ENCODE peak calls at places on chromosomes 3 and 15, in nine cellular contexts. One of them, this sample, is unnamed.

GRCh38 chr3:126959921-126960603 is 22.9 kb upstream of the PLXNA1 start:
- DNase-seq in heart left ventricle: peak; percentile 26
- DNase-seq in ascending aorta: no peak
- DNase-seq in cardiac muscle cell: peak; percentile 43
- DNase-seq in thyroid gland: no peak
- DNase-seq in stomach: no peak
- DNase-seq in PC-3: peak; percentile 83
- DNase-seq in lung: no peak
- DNase-seq in adrenal gland: no peak
- DNase-seq in this sample: no peak

GRCh38 chr3:177713921-177714900 is 516.9 kb upstream of the TBL1XR1 start:
- DNase-seq in heart left ventricle: no peak
- DNase-seq in ascending aorta: no peak
- DNase-seq in cardiac muscle cell: no peak
- DNase-seq in thyroid gland: no peak
- DNase-seq in stomach: no peak
- DNase-seq in PC-3: no peak
- DNase-seq in lung: no peak
- DNase-seq in adrenal gland: no peak
- DNase-seq in this sample: no peak

GRCh38 chr15:101124731-101125558 is 126.9 kb downstream of the CHSY1 start:
- DNase-seq in heart left ventricle: no peak
- DNase-seq in ascending aorta: no peak
- DNase-seq in cardiac muscle cell: peak; percentile 87
- DNase-seq in thyroid gland: no peak
- DNase-seq in stomach: no peak
- DNase-seq in PC-3: peak; percentile 80
- DNase-seq in lung: no peak
- DNase-seq in adrenal gland: no peak
- DNase-seq in this sample: no peak

GRCh38 chr15:44971036-44971435 is 14.5 kb downstream of the TERB2 start:
- DNase-seq in heart left ventricle: no peak
- DNase-seq in ascending aorta: no peak
- DNase-seq in cardiac muscle cell: no peak
- DNase-seq in thyroid gland: no peak
- DNase-seq in stomach: no peak
- DNase-seq in PC-3: no peak
- DNase-seq in lung: no peak
- DNase-seq in adrenal gland: no peak
- DNase-seq in this sample: no peak

GRCh38 chr3:177579419-177579818 is 382.1 kb upstream of the TBL1XR1 start:
- DNase-seq in heart left ventricle: no peak
- DNase-seq in ascending aorta: no peak
- DNase-seq in cardiac muscle cell: no peak
- DNase-seq in thyroid gland: no peak
- DNase-seq in stomach: no peak
- DNase-seq in PC-3: no peak
- DNase-seq in lung: no peak
- DNase-seq in adrenal gland: no peak
- DNase-seq in this sample: no peak

GRCh38 chr15:38618242-38618925 is 53.8 kb upstream of the RASGRP1 start:
- DNase-seq in heart left ventricle: no peak
- DNase-seq in ascending aorta: no peak
- DNase-seq in cardiac muscle cell: no peak
- DNase-seq in thyroid gland: no peak
- DNase-seq in stomach: no peak
- DNase-seq in PC-3: no peak
- DNase-seq in lung: no peak
- DNase-seq in adrenal gland: no peak
- DNase-seq in this sample: no peak

GRCh38 chr15:100284191-100284590 is 57.6 kb downstream of the ADAMTS17 start:
- DNase-seq in heart left ventricle: no peak
- DNase-seq in ascending aorta: no peak
- DNase-seq in cardiac muscle cell: no peak
- DNase-seq in thyroid gland: no peak
- DNase-seq in stomach: no peak
- DNase-seq in PC-3: peak; percentile 92
- DNase-seq in lung: peak; percentile 26
- DNase-seq in adrenal gland: no peak
- DNase-seq in this sample: no peak

GRCh38 chr15:28006116-28006911 is 92.8 kb downstream of the OCA2 start:
- DNase-seq in heart left ventricle: no peak
- DNase-seq in ascending aorta: no peak
- DNase-seq in cardiac muscle cell: no peak
- DNase-seq in thyroid gland: no peak
- DNase-seq in stomach: no peak
- DNase-seq in PC-3: no peak
- DNase-seq in lung: no peak
- DNase-seq in adrenal gland: no peak
- DNase-seq in this sample: no peak

GRCh38 chr3:114847564-114847963 is 299.5 kb downstream of the ZBTB20 start:
- DNase-seq in heart left ventricle: no peak
- DNase-seq in ascending aorta: no peak
- DNase-seq in cardiac muscle cell: no peak
- DNase-seq in thyroid gland: no peak
- DNase-seq in stomach: no peak
- DNase-seq in PC-3: no peak
- DNase-seq in lung: no peak
- DNase-seq in adrenal gland: no peak
- DNase-seq in this sample: no peak
- H3K4me3 ChIP-seq in heart left ventricle: no peak overlapping the region
- H3K4me3 ChIP-seq in ascending aorta: no peak overlapping the region
- H3K4me3 ChIP-seq in cardiac muscle cell: no peak overlapping the region
- H3K4me3 ChIP-seq in thyroid gland: no peak overlapping the region
- H3K4me3 ChIP-seq in stomach: no peak overlapping the region
- H3K4me3 ChIP-seq in PC-3: no peak overlapping the region
- H3K4me3 ChIP-seq in lung: no peak overlapping the region
- H3K4me3 ChIP-seq in adrenal gland: no peak overlapping the region
- H3K4me3 ChIP-seq in this sample: no peak overlapping the region

DNA sequence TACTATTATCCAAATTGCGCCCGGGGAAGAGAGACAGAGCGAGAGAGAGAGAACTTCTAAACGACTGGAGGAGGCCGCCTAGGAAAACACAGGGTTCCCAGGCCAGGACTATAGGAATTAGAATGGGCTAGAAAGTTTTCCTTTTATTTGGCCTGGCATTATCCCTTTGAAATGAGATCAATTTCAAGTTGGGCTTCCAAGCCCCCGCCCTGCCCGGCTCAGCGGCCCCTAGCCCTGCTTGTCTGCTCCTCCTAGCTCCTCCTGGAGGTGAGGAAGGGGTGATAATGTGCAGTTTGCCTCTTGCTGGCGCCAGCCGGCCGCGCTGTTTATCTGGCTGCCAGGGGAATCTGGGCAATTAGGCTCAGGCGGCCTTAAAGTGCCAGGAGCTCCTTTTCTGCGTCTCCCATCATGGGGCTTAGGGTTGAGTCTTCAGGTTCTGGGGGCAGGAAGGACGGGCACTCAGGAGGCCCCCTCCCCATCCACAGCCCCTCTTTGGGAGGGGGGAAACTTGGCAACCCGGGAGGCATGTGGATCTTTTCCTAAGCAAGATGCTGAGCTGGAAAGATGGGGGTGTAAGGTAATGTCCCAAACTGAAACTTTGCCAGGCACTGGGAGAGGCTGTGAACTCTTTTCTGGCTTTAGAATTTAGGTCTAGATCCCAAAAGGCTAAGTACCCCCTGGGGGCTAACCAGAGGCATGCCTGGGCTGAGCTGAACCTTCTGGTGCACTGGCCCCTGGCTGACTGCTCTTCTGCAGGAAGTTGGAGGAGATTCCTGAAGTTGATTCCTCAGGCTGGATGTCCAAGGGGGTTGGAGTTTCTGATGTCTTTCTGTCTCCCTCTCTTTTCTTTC is 5.5 kb downstream of the SMAD6 start:
- DNase-seq in heart left ventricle: peak; percentile 53
- DNase-seq in ascending aorta: no peak
- DNase-seq in cardiac muscle cell: peak; percentile 61
- DNase-seq in thyroid gland: peak; percentile 75
- DNase-seq in stomach: peak; percentile 62
- DNase-seq in PC-3: no peak
- DNase-seq in lung: no peak
- DNase-seq in adrenal gland: no peak
- DNase-seq in this sample: no peak
- TF ChIP-seq CTCF in heart left ventricle: peak; percentile 32
- TF ChIP-seq CTCF in ascending aorta: peak; percentile 27
- TF ChIP-seq CTCF in cardiac muscle cell: peak; percentile 25
- TF ChIP-seq CTCF in thyroid gland: peak; percentile 15
- TF ChIP-seq CTCF in stomach: no peak
- TF ChIP-seq CTCF in PC-3: no peak
- TF ChIP-seq CTCF in lung: no peak
- TF ChIP-seq CTCF in adrenal gland: no peak
- TF ChIP-seq CTCF in this sample: no peak

DNA sequence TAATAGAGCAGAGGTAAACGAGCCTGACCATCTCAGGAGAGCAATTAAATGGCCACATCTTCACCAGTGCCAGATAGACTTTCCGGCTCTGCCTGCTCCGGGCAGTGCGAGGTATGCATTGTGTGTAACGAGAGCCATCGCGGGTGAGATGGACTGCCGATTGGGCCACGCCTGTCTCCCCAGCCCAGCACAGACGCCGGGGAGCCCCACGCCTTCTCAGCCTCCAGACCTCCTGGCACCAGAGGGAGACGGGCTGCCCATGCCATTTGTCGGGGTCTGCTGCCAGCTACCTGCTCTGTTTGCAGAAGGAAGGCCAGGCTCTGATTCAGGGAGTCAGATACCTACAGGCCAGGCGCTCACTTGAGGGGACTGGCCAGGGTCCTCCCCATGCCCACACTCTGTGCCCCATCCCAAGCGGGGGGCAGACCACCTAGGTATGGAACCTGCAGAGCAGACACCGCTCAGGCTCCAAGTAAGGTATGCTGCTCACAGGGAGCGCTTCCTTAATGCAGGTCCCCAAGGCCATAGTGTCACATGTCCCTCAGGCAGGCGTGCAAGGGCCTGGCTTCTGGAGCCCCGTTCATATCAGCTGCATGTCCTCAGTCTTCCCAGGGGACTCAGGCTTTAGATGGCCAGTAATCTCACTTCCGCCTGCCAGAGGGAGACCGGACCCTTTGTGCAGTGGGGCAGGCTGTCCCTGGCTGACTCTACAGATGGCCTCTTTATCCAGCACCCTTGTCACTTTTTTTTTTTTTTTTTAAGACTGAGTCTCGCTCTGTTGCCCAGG is 62.2 kb downstream of the DNAJB8 start:
- DNase-seq in heart left ventricle: no peak
- DNase-seq in ascending aorta: no peak
- DNase-seq in cardiac muscle cell: no peak
- DNase-seq in thyroid gland: no peak
- DNase-seq in stomach: no peak
- DNase-seq in PC-3: no peak
- DNase-seq in lung: no peak
- DNase-seq in adrenal gland: no peak
- DNase-seq in this sample: no peak
- H3K27ac ChIP-seq in heart left ventricle: no peak overlapping the region
- H3K27ac ChIP-seq in ascending aorta: no peak overlapping the region
- H3K27ac ChIP-seq in cardiac muscle cell: no peak overlapping the region
- H3K27ac ChIP-seq in thyroid gland: no peak overlapping the region
- H3K27ac ChIP-seq in stomach: no peak overlapping the region
- H3K27ac ChIP-seq in PC-3: no peak overlapping the region
- H3K27ac ChIP-seq in lung: no peak overlapping the region
- H3K27ac ChIP-seq in adrenal gland: no peak overlapping the region
- H3K27ac ChIP-seq in this sample: no peak overlapping the region

GRCh38 chr3:165507060-165507459 is 310.9 kb upstream of the SLITRK3 start:
- DNase-seq in heart left ventricle: no peak
- DNase-seq in ascending aorta: no peak
- DNase-seq in cardiac muscle cell: no peak
- DNase-seq in thyroid gland: no peak
- DNase-seq in stomach: no peak
- DNase-seq in PC-3: no peak
- DNase-seq in lung: no peak
- DNase-seq in adrenal gland: no peak
- DNase-seq in this sample: no peak

GRCh38 chr3:165502707-165503106 is 306.5 kb upstream of the SLITRK3 start:
- DNase-seq in heart left ventricle: no peak
- DNase-seq in ascending aorta: no peak
- DNase-seq in cardiac muscle cell: no peak
- DNase-seq in thyroid gland: no peak
- DNase-seq in stomach: no peak
- DNase-seq in PC-3: no peak
- DNase-seq in lung: no peak
- DNase-seq in adrenal gland: no peak
- DNase-seq in this sample: no peak

GRCh38 chr3:165505657-165506056 is 309.5 kb upstream of the SLITRK3 start:
- DNase-seq in heart left ventricle: no peak
- DNase-seq in ascending aorta: no peak
- DNase-seq in cardiac muscle cell: no peak
- DNase-seq in thyroid gland: no peak
- DNase-seq in stomach: no peak
- DNase-seq in PC-3: no peak
- DNase-seq in lung: no peak
- DNase-seq in adrenal gland: no peak
- DNase-seq in this sample: no peak

GRCh38 chr3:165504554-165504953 is 308.4 kb upstream of the SLITRK3 start:
- DNase-seq in heart left ventricle: no peak
- DNase-seq in ascending aorta: no peak
- DNase-seq in cardiac muscle cell: no peak
- DNase-seq in thyroid gland: no peak
- DNase-seq in stomach: no peak
- DNase-seq in PC-3: no peak
- DNase-seq in lung: no peak
- DNase-seq in adrenal gland: no peak
- DNase-seq in this sample: no peak

GRCh38 chr3:165503346-165503745 is 307.2 kb upstream of the SLITRK3 start:
- DNase-seq in heart left ventricle: no peak
- DNase-seq in ascending aorta: no peak
- DNase-seq in cardiac muscle cell: no peak
- DNase-seq in thyroid gland: no peak
- DNase-seq in stomach: no peak
- DNase-seq in PC-3: no peak
- DNase-seq in lung: no peak
- DNase-seq in adrenal gland: no peak
- DNase-seq in this sample: no peak
- H3K4me3 ChIP-seq in heart left ventricle: no peak overlapping the region
- H3K4me3 ChIP-seq in ascending aorta: no peak overlapping the region
- H3K4me3 ChIP-seq in cardiac muscle cell: no peak overlapping the region
- H3K4me3 ChIP-seq in thyroid gland: no peak overlapping the region
- H3K4me3 ChIP-seq in stomach: no peak overlapping the region
- H3K4me3 ChIP-seq in PC-3: no peak overlapping the region
- H3K4me3 ChIP-seq in lung: no peak overlapping the region
- H3K4me3 ChIP-seq in adrenal gland: no peak overlapping the region
- H3K4me3 ChIP-seq in this sample: no peak overlapping the region